ENCODE peak calls at places on chromosomes 13 and 19, in five cellular contexts. E is HuH-7.5, F is mesendoderm, H is right lobe of liver, Z is epithelial cell of prostate. I is an unnamed sample.

GRCh38 chr19:7132054-7132453 is 62.6 kb downstream of the ZNF557 start:
- DNase-seq in E (no peak), F (no peak), H (no peak), Z (no peak), I (no peak)

GRCh38 chr13:33611016-33611805 is 206.7 kb upstream of the RFC3 start:
- DNase-seq in E (no peak), F (no peak), H (peak; percentile 70), Z (no peak), I (no peak)

GRCh38 chr19:9958451-9958850 is 22.1 kb upstream of the OLFM2 start:
- DNase-seq in E (no peak), F (no peak), H (no peak), Z (no peak), I (no peak)

GRCh38 chr19:40283414-40284250 is 1.5 kb downstream of the AKT2 start:
- DNase-seq in E (no peak), F (no peak), H (peak; percentile 72), Z (no peak), I (no peak)

GRCh38 chr19:45645631-45646344 is 6.6 kb upstream of the EML2 start:
- DNase-seq in E (peak; percentile 69), F (peak; percentile 95), H (peak; percentile 69), Z (no peak), I (peak; percentile 94)

GRCh38 chr13:112056739-112057433 is 10.1 kb upstream of the SOX1 start:
- DNase-seq in E (no peak), F (no peak), H (no peak), Z (no peak), I (peak; percentile 69)

GRCh38 chr13:100604909-100605308 is 16.3 kb upstream of the GGACT start:
- DNase-seq in E (no peak), F (no peak), H (no peak), Z (no peak), I (no peak)

GRCh38 chr13:24995225-24995804 is 100.6 kb upstream of the PABPC3 start:
- DNase-seq in E (peak; percentile 61), F (peak; percentile 94), H (peak; percentile 35), Z (peak; percentile 44), I (peak; percentile 86)

GRCh38 chr19:44303976-44304568 is 753 bp downstream of the ZNF235 start:
- DNase-seq in E (no peak), F (peak; percentile 32), H (no peak), Z (no peak), I (peak; percentile 48)

GRCh38 chr13:51017516-51017915 is 93.6 kb downstream of the C13orf42 start:
- DNase-seq in E (no peak), F (no peak), H (no peak), Z (no peak), I (no peak)

GRCh38 chr19:46404884-46405658 is 8.3 kb downstream of the CCDC8 start:
- DNase-seq in E (peak; percentile 68), F (peak; percentile 82), H (no peak), Z (no peak), I (peak; percentile 86)

GRCh38 chr13:35979378-35979911 is 151.7 kb downstream of the DCLK1 start:
- DNase-seq in E (no peak), F (peak; percentile 39), H (peak; percentile 21), Z (no peak), I (no peak)

GRCh38 chr13:59318320-59318930 is 845.3 kb downstream of the DIAPH3 start:
- DNase-seq in E (no peak), F (peak; percentile 81), H (peak; percentile 73), Z (no peak), I (peak; percentile 95)

GRCh38 chr19:35793381-35794165 is 18.2 kb downstream of the ARHGAP33 start:
- DNase-seq in E (no peak), F (no peak), H (no peak), Z (no peak), I (no peak)

GRCh38 chr19:57850553-57851017 is 926 bp downstream of the ZNF587 start:
- DNase-seq in E (peak; percentile 17), F (peak; percentile 80), H (no peak), Z (peak; percentile 41), I (peak; percentile 72)

GRCh38 chr19:6753178-6754031 is 13.8 kb downstream of the SH2D3A start:
- DNase-seq in E (peak; percentile 96), F (peak; percentile 97), H (peak; percentile 87), Z (no peak), I (peak; percentile 100)

GRCh38 chr19:7516281-7516862 is 469 bp downstream of the ZNF358 start:
- DNase-seq in E (peak; percentile 78), F (no peak), H (no peak), Z (no peak), I (no peak)

GRCh38 chr19:38707512-38708114 is 36.7 kb downstream of the CAPN12 start:
- DNase-seq in E (no peak), F (no peak), H (peak; percentile 86), Z (no peak), I (no peak)

GRCh38 chr19:6480843-6481415 is 658 bp downstream of the DENND1C start:
- DNase-seq in E (no peak), F (no peak), H (no peak), Z (no peak), I (no peak)

GRCh38 chr13:99258946-99259345 is 767 bp upstream of the GPR18 start:
- DNase-seq in E (no peak), F (no peak), H (no peak), Z (no peak), I (no peak)

I was measured in endodermal cell.